ENCODE peak calls at places on chromosome 15, in four cellular contexts. K, A, T and L are unnamed samples.

GRCh38 chr15:65583701-65584100 is 27.2 kb downstream of the INTS14 start:
- DNase-seq in K (peak; percentile 5), A (no peak), T (peak; percentile 61), L (no peak)

GRCh38 chr15:90710436-90710835 is 6.7 kb upstream of the BLM start:
- DNase-seq in K (no peak), A (no peak), T (no peak), L (no peak)

GRCh38 chr15:28191832-28192231 is 92.7 kb upstream of the OCA2 start:
- DNase-seq in K (peak; percentile 8), A (no peak), T (no peak), L (peak; percentile 71)

GRCh38 chr15:32851619-32852416 is 134.0 kb downstream of the GREM1 start:
- DNase-seq in K (no peak), A (no peak), T (no peak), L (no peak)

GRCh38 chr15:33699691-33700447 is 268.4 kb upstream of the CHRM5 start:
- DNase-seq in K (no peak), A (no peak), T (no peak), L (no peak)

GRCh38 chr15:57158997-57159668 is 217.2 kb upstream of the CGNL1 start:
- DNase-seq in K (no peak), A (no peak), T (no peak), L (no peak)

GRCh38 chr15:93895976-93896770 is 335.2 kb upstream of the MCTP2 start:
- DNase-seq in K (no peak), A (no peak), T (no peak), L (no peak)

GRCh38 chr15:101017041-101017754 is 98.0 kb downstream of the LRRK1 start:
- DNase-seq in K (no peak), A (no peak), T (no peak), L (no peak)

GRCh38 chr15:101495334-101496197 is 6.1 kb upstream of the PCSK6 start:
- DNase-seq in K (no peak), A (no peak), T (no peak), L (no peak)

GRCh38 chr15:34583399-34584320 is at the start of gene GOLGA8B:
- DNase-seq in K (peak; percentile 76), A (peak; percentile 38), T (no peak), L (peak; percentile 67)

GRCh38 chr15:52193321-52193720 is 2.1 kb upstream of the GNB5 start:
- DNase-seq in K (no peak), A (no peak), T (no peak), L (no peak)

GRCh38 chr15:84864429-84864795 is 20.1 kb upstream of the SLC28A1 start:
- DNase-seq in K (no peak), A (no peak), T (no peak), L (no peak)

GRCh38 chr15:80777137-80777536 is 2.0 kb upstream of the CEMIP start:
- DNase-seq in K (no peak), A (no peak), T (no peak), L (peak; percentile 50)

GRCh38 chr15:71746719-71747118 is 63.6 kb upstream of the NR2E3 start:
- DNase-seq in K (no peak), A (no peak), T (no peak), L (no peak)

GRCh38 chr15:92643849-92644815 is 11.4 kb downstream of the FAM174B start:
- DNase-seq in K (no peak), A (no peak), T (no peak), L (peak; percentile 9)

GRCh38 chr15:90463381-90463780 is 66.3 kb upstream of the CRTC3 start:
- DNase-seq in K (no peak), A (no peak), T (no peak), L (no peak)

GRCh38 chr15:74032606-74033561 is 38.4 kb downstream of the PML start:
- DNase-seq in K (no peak), A (no peak), T (no peak), L (no peak)

GRCh38 chr15:89649013-89649625 is 6.1 kb downstream of the KIF7 start:
- DNase-seq in K (no peak), A (no peak), T (no peak), L (no peak)

DNA sequence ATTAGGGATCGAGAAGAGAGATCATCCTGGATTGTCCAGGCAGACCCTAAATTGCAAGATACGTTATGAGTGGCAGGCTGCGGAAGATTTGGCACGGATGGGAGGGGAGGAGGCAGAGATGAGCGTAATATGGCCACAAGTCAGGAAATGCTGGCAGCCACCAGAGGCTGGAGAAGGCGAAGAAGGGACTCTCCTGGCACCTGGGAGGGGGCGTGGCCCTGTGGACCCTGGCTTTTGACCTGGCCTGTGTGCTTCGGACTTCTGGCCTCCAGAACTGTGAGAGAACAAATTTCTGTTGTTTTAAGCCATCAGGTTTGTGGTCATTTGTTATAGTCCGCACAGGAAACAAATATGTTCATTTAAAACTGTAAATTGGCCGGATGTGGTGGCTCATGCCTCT is 31.9 kb upstream of the IGF1R start:
- DNase-seq in K (no peak), A (no peak), T (no peak), L (no peak)
- H3K4me3 ChIP-seq in K (no peak overlapping the region), A (no peak overlapping the region), T (no peak overlapping the region), L (no peak overlapping the region)

GRCh38 chr15:75868019-75868418 is 24.8 kb downstream of the UBE2Q2 start:
- DNase-seq in K (no peak), A (no peak), T (no peak), L (no peak)
- H3K4me3 ChIP-seq in K (no peak overlapping the region), A (no peak overlapping the region), T (no peak overlapping the region), L (no peak overlapping the region)

DNA sequence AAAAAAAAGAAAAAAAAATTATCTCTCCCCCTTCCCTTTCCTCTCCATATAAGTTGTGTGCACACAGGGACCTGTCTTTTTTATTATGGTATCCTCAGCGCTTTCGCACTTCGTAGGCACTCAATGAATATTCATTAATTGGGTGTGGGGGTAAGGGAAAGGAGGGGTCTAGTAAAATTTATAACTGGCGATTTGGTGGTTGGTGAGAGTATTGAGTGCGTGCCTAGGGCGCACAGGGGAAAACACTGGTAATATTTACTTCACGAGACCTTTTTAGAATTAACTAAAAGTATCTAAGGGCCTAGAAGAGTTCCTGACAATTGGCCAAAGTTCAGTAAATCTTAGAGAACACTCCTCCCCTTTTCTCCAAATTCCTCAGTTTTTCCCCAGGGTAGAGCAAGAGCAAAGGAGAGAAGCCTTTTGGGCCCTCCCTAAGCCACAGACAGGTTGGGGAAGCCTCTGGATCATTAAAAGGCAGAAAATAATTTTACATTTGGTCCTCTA is 25.7 kb downstream of the TYRO3 start:
- DNase-seq in K (no peak), A (no peak), T (no peak), L (no peak)
- H3K4me3 ChIP-seq in K (no peak overlapping the region), A (no peak overlapping the region), T (no peak overlapping the region), L (no peak overlapping the region)

GRCh38 chr15:67523337-67523736 is 2.4 kb downstream of the C15orf61 start:
- DNase-seq in K (no peak), A (no peak), T (no peak), L (no peak)
- H3K4me3 ChIP-seq in K (no peak overlapping the region), A (no peak overlapping the region), T (peak overlapping the region; percentile 79), L (no peak overlapping the region)